ENCODE peak calls at places on chromosomes 12 and 14, in five cellular contexts. V is ovary; L is IMR-90; M is CD8-positive, alpha-beta T cell; A is dorsolateral prefrontal cortex. O is an unnamed sample.
A peak's percentile ranks its signal among the peaks of the same experiment; 100 is the strongest.

GRCh38 chr14:74326369-74327152 is 21.7 kb upstream of the VRTN start:
- DNase-seq in M (no peak), V (no peak), A (no peak), L (no peak), O (no peak)

GRCh38 chr14:72634910-72635647 is 258.8 kb downstream of the DPF3 start:
- DNase-seq in V (no peak), A (no peak), M (no peak), L (no peak), O (no peak)

GRCh38 chr12:93226356-93226755 is 151.4 kb upstream of the NUDT4 start:
- DNase-seq in A (no peak), V (no peak), L (peak; percentile 38), M (no peak), O (no peak)

GRCh38 chr12:16245199-16245598 is 32.3 kb downstream of the SLC15A5 start:
- DNase-seq in M (no peak), L (no peak), A (no peak), V (no peak), O (no peak)

GRCh38 chr12:64320611-64321010 is 69.9 kb downstream of the C12orf56 start:
- DNase-seq in A (no peak), V (no peak), L (no peak), M (no peak), O (no peak)

GRCh38 chr12:108099085-108099484 is 30.0 kb upstream of the WSCD2 start:
- DNase-seq in M (no peak), V (no peak), A (peak; percentile 8), L (no peak), O (no peak)

GRCh38 chr14:90184571-90185266 is 71.6 kb upstream of the PSMC1 start:
- DNase-seq in L (no peak), V (no peak), A (no peak), M (no peak), O (no peak)

GRCh38 chr12:10771132-10771733 is 31.2 kb downstream of the TAS2R7 start:
- DNase-seq in M (no peak), L (peak; percentile 51), V (no peak), A (no peak), O (peak; percentile 58)

GRCh38 chr12:43347026-43347425 is 205.0 kb downstream of the ADAMTS20 start:
- DNase-seq in L (no peak), V (no peak), M (no peak), A (peak; percentile 71), O (no peak)

GRCh38 chr12:64781374-64782029 is 22.3 kb upstream of the GNS start:
- DNase-seq in V (no peak), A (no peak), L (no peak), M (no peak), O (no peak)

GRCh38 chr14:100708349-100709217 is 18.1 kb upstream of the DLK1 start:
- DNase-seq in A (no peak), V (peak; percentile 93), L (peak; percentile 22), M (no peak), O (no peak)

DNA sequence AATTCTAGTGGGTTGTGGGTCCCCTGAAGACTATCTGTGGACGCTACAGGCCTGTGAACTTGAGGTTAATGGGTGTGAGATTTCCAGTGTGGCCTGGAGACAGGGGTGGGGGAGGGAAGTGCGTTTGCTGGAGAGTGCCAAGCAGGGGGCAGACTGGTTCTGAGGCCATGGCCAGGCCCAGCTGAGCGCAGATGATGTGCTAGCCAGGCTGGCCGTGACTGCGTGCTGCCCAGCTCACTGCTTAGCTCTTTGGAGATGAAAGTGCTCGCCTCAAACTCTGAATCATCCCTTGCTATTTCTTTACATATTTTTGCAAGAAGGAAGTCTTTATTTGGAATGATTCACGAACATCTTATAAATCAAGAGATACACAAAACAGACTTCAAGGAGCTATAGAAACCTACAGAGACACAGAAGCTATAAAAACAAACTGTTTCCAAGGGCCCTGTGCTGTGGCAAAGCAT is 75.3 kb upstream of the PLEKHG3 start:
- DNase-seq in M (no peak), A (no peak), L (peak; percentile 98), V (no peak), O (peak; percentile 84)
- TF ChIP-seq CTCF in M (no peak), A (no peak), L (peak; percentile 13), V (no peak), O (no peak)

DNA sequence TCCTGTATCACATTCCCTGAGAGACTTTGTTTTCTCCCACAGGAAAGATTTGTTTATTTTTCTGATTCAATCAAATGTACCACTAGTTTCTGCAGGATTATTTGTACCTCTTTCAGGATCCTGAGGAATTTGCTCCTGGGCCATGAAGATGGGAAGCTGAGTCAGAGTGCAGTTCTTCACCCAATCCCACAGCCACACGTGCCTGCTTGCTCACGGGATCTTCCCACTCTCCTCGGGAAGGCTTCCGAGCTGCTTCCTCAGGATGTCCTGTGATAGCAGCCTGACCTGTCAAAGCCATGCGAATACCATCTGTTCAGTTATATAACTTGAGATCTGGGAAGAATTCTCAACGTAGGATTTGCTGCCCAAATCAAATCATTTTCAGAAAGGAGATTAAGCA is 41.8 kb upstream of the HIF1A start:
- DNase-seq in A (peak; percentile 82), M (no peak), L (peak; percentile 88), V (no peak), O (peak; percentile 83)
- H3K4me3 ChIP-seq in A (no peak overlapping the region), M (no peak overlapping the region), L (no peak overlapping the region), V (no peak overlapping the region), O (no peak overlapping the region)

DNA sequence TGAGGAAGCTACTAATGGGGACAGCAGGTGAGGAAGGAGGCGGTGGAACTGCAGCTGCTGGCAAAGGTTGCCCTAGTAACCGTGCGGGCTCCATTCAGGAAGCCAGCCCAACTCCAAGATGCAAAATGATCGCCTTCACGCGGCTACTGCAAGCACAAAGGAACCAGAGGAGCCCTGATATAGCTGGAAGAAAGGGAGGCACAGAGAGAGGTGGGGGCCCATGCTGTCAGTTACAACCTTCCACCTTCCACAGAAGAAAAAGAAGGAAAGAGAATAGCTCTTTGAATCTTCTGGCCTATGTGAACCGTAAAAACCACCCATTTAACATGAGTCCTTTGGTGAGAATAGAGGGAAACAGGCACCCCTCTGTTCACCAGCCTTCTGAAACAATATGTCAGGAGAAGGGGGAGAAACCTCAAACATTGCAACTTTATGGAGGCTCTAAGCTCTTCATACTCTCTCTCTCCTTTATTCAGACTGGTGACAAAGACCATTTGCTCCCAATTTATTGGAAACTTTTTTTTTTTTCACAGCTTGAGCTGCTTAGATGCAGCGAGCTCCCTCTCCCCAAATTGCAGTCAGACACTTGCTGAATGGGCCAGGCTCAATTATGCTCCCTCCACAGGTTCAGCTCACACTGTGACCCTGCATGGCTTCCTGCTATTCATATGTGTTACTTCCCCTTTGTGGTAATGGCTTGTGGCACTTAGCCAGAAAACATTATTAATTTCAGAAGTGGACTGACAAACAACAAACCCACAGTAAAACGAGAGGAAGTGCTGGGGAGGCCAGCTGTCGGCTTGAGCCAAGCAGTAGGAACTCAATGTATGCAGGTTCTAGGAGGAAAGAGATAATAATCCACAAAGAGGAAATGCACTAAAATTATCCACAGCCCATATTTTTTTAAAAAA is 6.2 kb downstream of the DUSP6 start:
- DNase-seq in V (no peak), M (peak; percentile 28), L (peak; percentile 64), A (no peak), O (peak; percentile 68)
- TF ChIP-seq CTCF in V (no peak), M (no peak), L (no peak), A (no peak), O (no peak)

GRCh38 chr14:102571043-102571442 is 21.4 kb upstream of the RCOR1 start:
- DNase-seq in A (no peak), L (no peak), V (no peak), M (no peak), O (no peak)

GRCh38 chr14:102570334-102570995 is 22.0 kb upstream of the RCOR1 start:
- DNase-seq in V (no peak), L (no peak), A (no peak), M (no peak), O (no peak)

GRCh38 chr14:102565331-102565887 is 27.0 kb upstream of the RCOR1 start:
- DNase-seq in V (no peak), A (no peak), M (no peak), L (no peak), O (no peak)

GRCh38 chr14:102565959-102566358 is 26.5 kb upstream of the RCOR1 start:
- DNase-seq in M (no peak), L (no peak), V (no peak), A (no peak), O (no peak)

GRCh38 chr14:102568115-102568614 is 24.3 kb upstream of the RCOR1 start:
- DNase-seq in L (no peak), V (no peak), M (peak; percentile 45), A (no peak), O (peak; percentile 60)
- H3K4me3 ChIP-seq in L (no peak overlapping the region), V (no peak overlapping the region), M (peak overlapping the region; percentile 32), A (no peak overlapping the region), O (no peak overlapping the region)

GRCh38 chr12:112803620-112804279 is 12.2 kb downstream of the RPH3A start:
- DNase-seq in M (no peak), L (no peak), A (no peak), V (no peak), O (no peak)
- TF ChIP-seq CTCF in M (no peak), L (no peak), A (no peak), V (no peak), O (no peak)

DNA sequence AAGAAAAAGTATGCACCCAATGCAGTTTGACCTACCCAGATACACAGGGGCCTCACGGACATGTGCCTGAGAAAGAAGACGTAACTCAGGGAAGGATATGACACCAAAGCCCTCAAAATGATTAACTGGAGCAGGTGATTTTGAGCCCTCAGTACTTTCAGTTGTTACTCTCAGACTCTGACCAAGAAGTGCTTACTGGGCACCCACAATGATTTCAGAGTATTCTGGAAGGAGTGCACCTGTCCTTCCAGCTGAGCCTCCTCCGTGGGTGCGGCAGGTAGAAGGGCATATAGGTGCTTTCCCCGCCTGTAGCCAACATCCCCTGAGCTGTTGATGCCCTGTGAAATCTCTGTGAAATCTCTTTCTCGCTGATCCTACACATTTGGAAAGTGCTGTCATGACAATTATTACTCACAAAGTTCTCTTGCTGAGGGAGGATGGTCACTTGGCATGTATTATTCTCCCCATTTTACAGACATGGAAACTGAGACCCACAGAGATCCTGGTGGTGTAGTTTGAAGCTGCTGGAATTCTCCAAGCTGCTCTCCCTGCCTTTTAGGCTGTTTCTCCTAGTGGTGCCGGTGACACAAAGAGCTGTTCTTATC is 154.3 kb upstream of the CCND2 start:
- DNase-seq in A (no peak), V (no peak), L (no peak), M (peak; percentile 26), O (no peak)
- H3K4me3 ChIP-seq in A (no peak overlapping the region), V (no peak overlapping the region), L (no peak overlapping the region), M (no peak overlapping the region), O (no peak overlapping the region)

O was measured in epithelial cell of esophagus.